ENCODE peak calls at places on chromosomes 16 and 17, in seven cellular contexts. A is AG08395; D is hippocampal formation; Q is mesenteric fat pad; H is stimulated activated CD4-positive, alpha-beta T cell treated with anti-CD3 and anti-CD28 coated beads, Interleukin-12 subunit alpha, Interleukin-12 subunit beta, amount 100 ng/mL, for 48 hours; Z is RWPE1; F is GM10248. S is an unnamed sample.

GRCh38 chr17:791807-792206 is 9.7 kb downstream of the MRM3 start:
- DNase-seq in A (no peak), D (no peak), Q (no peak), H (no peak), Z (no peak), F (no peak), S (no peak)

GRCh38 chr16:6482861-6483530 is 849.6 kb upstream of the RBFOX1 start:
- DNase-seq in A (no peak), D (peak; percentile 8), Q (no peak), H (no peak), Z (no peak), F (no peak), S (no peak)

GRCh38 chr17:1232786-1233185 is 37.5 kb upstream of the BHLHA9 start:
- DNase-seq in A (peak; percentile 81), D (no peak), Q (no peak), H (no peak), Z (no peak), F (no peak), S (peak; percentile 52)

GRCh38 chr16:30858829-30859423 is 35.0 kb downstream of the BCL7C start:
- DNase-seq in A (no peak), D (no peak), Q (no peak), H (no peak), Z (no peak), F (no peak), S (peak; percentile 9)

GRCh38 chr17:869067-869466 is 86.9 kb downstream of the MRM3 start:
- DNase-seq in A (peak; percentile 93), D (no peak), Q (no peak), H (no peak), Z (no peak), F (no peak), S (peak; percentile 93)

GRCh38 chr17:57806083-57806830 is 43.6 kb downstream of the MRPS23 start:
- DNase-seq in A (no peak), D (no peak), Q (no peak), H (no peak), Z (no peak), F (no peak), S (no peak)

GRCh38 chr17:18368948-18369347 is 5.6 kb upstream of the SHMT1 start:
- DNase-seq in A (no peak), D (no peak), Q (no peak), H (no peak), Z (peak; percentile 50), F (no peak), S (no peak)

GRCh38 chr17:75241502-75241901 is 19.9 kb downstream of the GGA3 start:
- DNase-seq in A (peak; percentile 16), D (no peak), Q (no peak), H (no peak), Z (no peak), F (no peak), S (no peak)

GRCh38 chr17:21419299-21420239 is 43.4 kb downstream of the KCNJ12 start:
- DNase-seq in A (no peak), D (no peak), Q (peak; percentile 85), H (no peak), Z (no peak), F (no peak), S (no peak)

GRCh38 chr16:28914325-28914724 is 10.7 kb downstream of the RABEP2 start:
- DNase-seq in A (no peak), D (no peak), Q (no peak), H (no peak), Z (no peak), F (no peak), S (no peak)

GRCh38 chr17:78998311-78999055 is 11.1 kb downstream of the CANT1 start:
- DNase-seq in A (no peak), D (peak; percentile 35), Q (peak; percentile 90), H (no peak), Z (no peak), F (no peak), S (no peak)

GRCh38 chr16:80708823-80709222 is 95.6 kb downstream of the CDYL2 start:
- DNase-seq in A (no peak), D (no peak), Q (no peak), H (no peak), Z (no peak), F (no peak), S (no peak)

GRCh38 chr17:37485938-37486570 is 3.6 kb upstream of the DUSP14 start:
- DNase-seq in A (no peak), D (no peak), Q (no peak), H (no peak), Z (no peak), F (no peak), S (peak; percentile 40)

GRCh38 chr16:30567160-30567990 is 4.1 kb downstream of the ZNF688 start:
- DNase-seq in A (no peak), D (no peak), Q (no peak), H (peak; percentile 65), Z (peak; percentile 25), F (no peak), S (peak; percentile 65)

GRCh38 chr16:8773537-8773936 is 23.9 kb downstream of the TMEM186 start:
- DNase-seq in A (no peak), D (no peak), Q (no peak), H (no peak), Z (no peak), F (no peak), S (no peak)

GRCh38 chr17:75288784-75289121 is 480 bp downstream of the SLC25A19 start:
- DNase-seq in A (no peak), D (no peak), Q (no peak), H (no peak), Z (peak; percentile 50), F (peak; percentile 37), S (no peak)

GRCh38 chr17:37388266-37388665 is 12.5 kb downstream of the C17orf78 start:
- DNase-seq in A (peak; percentile 27), D (no peak), Q (no peak), H (no peak), Z (no peak), F (no peak), S (peak; percentile 49)

GRCh38 chr17:36148559-36149295 is 27.7 kb downstream of the TBC1D3B start:
- DNase-seq in A (peak; percentile 86), D (peak; percentile 2), Q (peak; percentile 96), H (peak; percentile 33), Z (peak; percentile 91), F (peak; percentile 80), S (peak; percentile 53)